ENCODE peak calls at places on chromosomes 6 and 20, in four cellular contexts. A, R, T and U are unnamed samples.

GRCh38 chr20:13749811-13750210 is 34.9 kb downstream of the ESF1 start:
- DNase-seq in A (no peak), R (no peak), T (no peak), U (no peak)

GRCh38 chr6:42452171-42453026 is 673 bp upstream of the TRERF1 start:
- DNase-seq in A (peak), R (peak), T (peak), U (peak)

GRCh38 chr20:6061544-6061943 is 7.7 kb upstream of the LRRN4 start:
- DNase-seq in A (no peak), R (no peak), T (no peak), U (no peak)

GRCh38 chr20:21901470-21902275 is 196.2 kb downstream of the PAX1 start:
- DNase-seq in A (no peak), R (no peak), T (no peak), U (no peak)

GRCh38 chr6:63997727-63998126 is 362.1 kb downstream of the PHF3 start:
- DNase-seq in A (no peak), R (no peak), T (no peak), U (no peak)

GRCh38 chr20:21512634-21513180 is 1.2 kb downstream of the NKX2-2 start:
- DNase-seq in A (no peak), R (peak), T (no peak), U (no peak)

GRCh38 chr6:56953597-56954388 is 1.1 kb upstream of the BEND6 start:
- DNase-seq in A (no peak), R (peak), T (peak), U (peak)

GRCh38 chr6:1477432-1478090 is 88.2 kb downstream of the FOXF2 start:
- DNase-seq in A (no peak), R (no peak), T (no peak), U (peak)

GRCh38 chr6:29995346-29995777 is 53.0 kb downstream of the HLA-A start:
- DNase-seq in A (no peak), R (no peak), T (no peak), U (peak)

GRCh38 chr6:81950877-81951276 is 198.4 kb upstream of the TENT5A start:
- DNase-seq in A (no peak), R (no peak), T (no peak), U (peak)

GRCh38 chr6:1574083-1574761 is 35.5 kb upstream of the FOXC1 start:
- DNase-seq in A (no peak), R (no peak), T (no peak), U (peak)

GRCh38 chr6:5995705-5996686 is 10.7 kb downstream of the NRN1 start:
- DNase-seq in A (no peak), R (peak), T (peak), U (peak)

GRCh38 chr6:82073484-82073883 is 174.1 kb downstream of the IBTK start:
- DNase-seq in A (no peak), R (peak), T (no peak), U (no peak)

GRCh38 chr6:111602481-111603404 is 2.9 kb downstream of the TRAF3IP2 start:
- DNase-seq in A (no peak), R (no peak), T (peak), U (peak)

GRCh38 chr6:107064579-107065065 is 36.6 kb downstream of the MTRES1 start:
- DNase-seq in A (peak), R (no peak), T (peak), U (no peak)

DNA sequence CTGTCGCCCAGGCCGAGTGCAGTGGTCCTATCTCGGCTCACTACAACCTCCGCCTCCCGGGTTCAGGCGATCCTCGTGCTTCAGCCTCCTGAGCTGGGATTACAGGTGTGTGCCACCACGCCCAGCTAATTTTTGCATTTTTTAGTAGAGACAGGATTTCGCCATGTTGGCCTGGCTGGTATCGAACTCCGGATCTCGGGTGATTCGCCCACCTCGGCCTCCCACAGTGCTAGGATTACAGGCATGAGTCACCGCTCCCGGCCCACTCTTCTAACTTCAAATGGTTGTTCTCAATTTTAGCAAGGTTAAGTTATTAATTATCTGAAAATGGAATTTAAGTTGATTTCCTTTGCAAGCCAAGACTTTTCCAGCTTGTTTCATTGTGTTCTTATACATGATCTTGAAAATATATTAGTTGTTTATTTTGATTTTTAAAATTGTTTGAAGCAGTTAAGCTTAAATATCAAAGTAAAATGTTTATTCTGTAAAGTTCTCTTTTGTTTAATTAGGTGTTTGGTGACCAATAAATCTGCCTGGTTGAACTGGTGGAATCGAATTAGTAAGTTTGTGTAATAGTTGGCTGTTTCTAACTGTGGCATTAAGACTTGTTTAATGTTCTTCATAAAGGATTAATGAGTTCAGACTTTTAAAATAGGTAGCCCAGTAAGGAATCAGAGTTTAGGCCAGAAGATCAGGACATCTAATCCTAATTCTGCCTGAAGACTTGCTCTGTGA is 2.3 kb downstream of the PM20D2 start:
- DNase-seq in A (no peak), R (no peak), T (no peak), U (no peak)
- H3K4me3 ChIP-seq in A (no peak), R (no peak), T (no peak), U (no peak)

DNA sequence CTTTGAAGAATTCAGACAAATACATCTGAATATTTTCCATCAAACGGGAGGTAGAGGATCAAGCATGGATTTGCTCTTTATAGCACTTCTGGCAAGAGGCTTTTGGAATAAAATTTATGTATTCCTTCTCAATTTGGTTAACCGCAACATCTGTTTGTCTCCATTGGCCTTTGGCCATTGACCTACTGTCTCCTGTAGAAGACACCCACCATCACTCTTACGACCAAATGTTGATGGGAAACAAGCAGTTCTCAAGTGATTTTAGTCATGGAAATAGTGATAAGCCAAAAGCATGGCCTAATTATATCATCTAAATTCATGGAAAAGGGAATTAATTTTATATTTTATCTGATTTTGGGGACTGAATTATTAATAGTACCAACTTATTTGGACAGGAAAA is 591.9 kb downstream of the CD109 start:
- DNase-seq in A (no peak), R (no peak), T (no peak), U (no peak)
- TF ChIP-seq CTCF in A (no peak), R (no peak), T (no peak), U (no peak)

GRCh38 chr20:17531537-17532025 is 402 bp upstream of the BFSP1 start:
- DNase-seq in A (no peak), R (no peak), T (no peak), U (no peak)
- H3K4me3 ChIP-seq in A (peak), R (peak), T (peak), U (peak)

GRCh38 chr6:50922579-50923525 is 104.2 kb downstream of the TFAP2B start:
- DNase-seq in A (no peak), R (no peak), T (no peak), U (peak)
- TF ChIP-seq CTCF in A (no peak), R (no peak), T (no peak), U (no peak)

DNA sequence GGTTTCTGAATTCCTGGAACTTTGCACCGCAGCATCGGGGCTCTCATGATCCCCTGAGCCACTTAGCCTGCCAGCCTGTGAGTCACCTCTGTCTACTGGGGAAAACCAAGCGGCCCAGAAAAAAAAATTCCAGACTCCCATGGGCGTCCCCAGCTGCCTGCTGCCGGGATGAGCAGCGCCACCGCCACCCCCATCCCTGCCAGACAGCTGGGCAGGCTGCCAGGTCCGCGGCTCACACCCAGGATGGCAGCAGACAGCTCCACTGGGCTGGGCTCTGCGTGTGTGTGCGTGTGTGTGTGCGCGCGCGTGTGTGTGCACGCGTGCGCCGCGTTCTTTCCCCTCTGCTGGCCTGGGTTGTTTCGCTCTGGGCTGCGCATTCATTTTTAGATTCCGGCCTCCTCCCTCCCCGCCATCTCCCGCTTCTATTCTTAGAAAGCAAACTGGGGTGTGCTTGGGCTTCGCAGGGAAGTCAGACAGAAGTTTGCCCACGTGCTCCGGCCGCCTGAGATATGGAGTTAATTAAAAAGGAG is 38.9 kb upstream of the PMEPA1 start:
- DNase-seq in A (peak), R (peak), T (peak), U (peak)
- H3K4me3 ChIP-seq in A (peak), R (no peak), T (peak), U (peak)

GRCh38 chr6:163340201-163340887 is 74.2 kb upstream of the QKI start:
- DNase-seq in A (no peak), R (no peak), T (no peak), U (no peak)
- TF ChIP-seq CTCF in A (no peak), R (peak), T (no peak), U (no peak)

GRCh38 chr20:32062776-32063170 is 10.7 kb downstream of the HCK start:
- DNase-seq in A (no peak), R (no peak), T (no peak), U (no peak)
- H3K4me3 ChIP-seq in A (no peak), R (no peak), T (no peak), U (no peak)

GRCh38 chr6:71288228-71289038 is at the start of gene OGFRL1:
- DNase-seq in A (no peak), R (peak), T (peak), U (peak)
- TF ChIP-seq CTCF in A (no peak), R (no peak), T (no peak), U (no peak)